ENCODE peak calls at places on chromosome 21, in ten cellular contexts. O is HT1080; R is CMK; V is fibroblast of mammary gland; Y is fibroblast of lung; W is head of caudate nucleus; G is nucleus accumbens; B is CD8-positive, alpha-beta T cell; X is Right ventricle myocardium superior; T is activated CD8-positive, alpha-beta memory T cell treated with anti-CD3 and anti-CD28 coated beads for 4 hours. P is an unnamed sample.
A peak's percentile ranks its signal among the peaks of the same experiment; 100 is the strongest.

GRCh38 chr21:44255519-44255981 is 6.1 kb downstream of the DNMT3L start:
- DNase-seq in O (no peak), R (no peak), V (no peak), Y (peak; percentile 12), W (no peak), G (no peak), B (no peak), X (peak; percentile 35), T (no peak), P (no peak)

GRCh38 chr21:14543983-14544382 is 2.1 kb downstream of the SAMSN1 start:
- DNase-seq in O (no peak), R (no peak), V (no peak), Y (no peak), W (no peak), G (no peak), B (no peak), X (no peak), T (no peak), P (no peak)

GRCh38 chr21:17519965-17520364 is 7.1 kb downstream of the CXADR start:
- DNase-seq in O (no peak), R (no peak), V (no peak), Y (no peak), W (no peak), G (no peak), B (no peak), X (no peak), T (no peak), P (no peak)

GRCh38 chr21:38308010-38308784 is 51.4 kb downstream of the KCNJ15 start:
- DNase-seq in O (no peak), R (no peak), V (peak; percentile 62), Y (peak; percentile 65), W (no peak), G (no peak), B (no peak), X (no peak), T (no peak), P (no peak)

GRCh38 chr21:46092026-46092764 is 5.7 kb upstream of the COL6A2 start:
- DNase-seq in O (peak; percentile 74), R (no peak), V (peak; percentile 100), Y (peak; percentile 99), W (no peak), G (no peak), B (no peak), X (peak; percentile 72), T (no peak), P (no peak)

GRCh38 chr21:38027901-38028300 is 111.6 kb upstream of the KCNJ6 start:
- DNase-seq in O (peak; percentile 52), R (no peak), V (peak; percentile 59), Y (no peak), W (no peak), G (no peak), B (no peak), X (no peak), T (no peak), P (no peak)

GRCh38 chr21:39518055-39518844 is 66.5 kb downstream of the SH3BGR start:
- DNase-seq in O (peak; percentile 52), R (peak; percentile 53), V (peak; percentile 48), Y (peak; percentile 52), W (peak; percentile 60), G (no peak), B (peak; percentile 13), X (peak; percentile 60), T (peak; percentile 6), P (peak; percentile 40)

GRCh38 chr21:45768741-45769049 is 125.2 kb downstream of the PCBP3 start:
- DNase-seq in O (no peak), R (no peak), V (no peak), Y (no peak), W (no peak), G (no peak), B (no peak), X (no peak), T (no peak), P (no peak)

GRCh38 chr21:38910390-38911008 is 104.8 kb downstream of the ETS2 start:
- DNase-seq in O (no peak), R (no peak), V (no peak), Y (no peak), W (no peak), G (no peak), B (no peak), X (no peak), T (no peak), P (no peak)

GRCh38 chr21:25964009-25964408 is 206.6 kb downstream of the APP start:
- DNase-seq in O (peak; percentile 47), R (no peak), V (peak; percentile 79), Y (no peak), W (no peak), G (no peak), B (no peak), X (no peak), T (no peak), P (no peak)

GRCh38 chr21:26739189-26739588 is 106.0 kb downstream of the ADAMTS1 start:
- DNase-seq in O (no peak), R (no peak), V (peak; percentile 34), Y (peak; percentile 57), W (no peak), G (no peak), B (no peak), X (no peak), T (no peak), P (no peak)

GRCh38 chr21:46426313-46427046 is 32.2 kb upstream of the DIP2A start:
- DNase-seq in O (no peak), R (no peak), V (no peak), Y (no peak), W (no peak), G (no peak), B (no peak), X (peak; percentile 21), T (no peak), P (no peak)

GRCh38 chr21:34530264-34530663 is 18.3 kb upstream of the KCNE1 start:
- DNase-seq in O (no peak), R (no peak), V (peak; percentile 82), Y (peak; percentile 44), W (no peak), G (no peak), B (no peak), X (no peak), T (no peak), P (no peak)

GRCh38 chr21:33821580-33822322 is 93.9 kb downstream of the ATP5PO start:
- DNase-seq in O (no peak), R (no peak), V (no peak), Y (no peak), W (no peak), G (no peak), B (no peak), X (no peak), T (no peak), P (no peak)

GRCh38 chr21:39187141-39187540 is 3.9 kb upstream of the PSMG1 start:
- DNase-seq in O (no peak), R (no peak), V (no peak), Y (no peak), W (no peak), G (no peak), B (no peak), X (no peak), T (no peak), P (no peak)

GRCh38 chr21:14273736-14274538 is 58.0 kb downstream of the RBM11 start:
- DNase-seq in O (no peak), R (no peak), V (no peak), Y (no peak), W (peak; percentile 50), G (no peak), B (no peak), X (peak; percentile 79), T (no peak), P (peak; percentile 4)

GRCh38 chr21:24367936-24368335 is 1239.3 kb downstream of the MRPL39 start:
- DNase-seq in O (peak; percentile 16), R (no peak), V (no peak), Y (no peak), W (no peak), G (no peak), B (no peak), X (no peak), T (no peak), P (no peak)

GRCh38 chr21:46199436-46200373 is 15.4 kb upstream of the SPATC1L start:
- DNase-seq in O (no peak), R (no peak), V (no peak), Y (peak; percentile 41), W (no peak), G (no peak), B (no peak), X (no peak), T (no peak), P (no peak)

GRCh38 chr21:41966872-41967621 is 13.2 kb upstream of the C2CD2 start:
- DNase-seq in O (no peak), R (no peak), V (no peak), Y (no peak), W (no peak), G (no peak), B (no peak), X (peak; percentile 6), T (no peak), P (no peak)

GRCh38 chr21:44427241-44428120 is 27.8 kb upstream of the LRRC3 start:
- DNase-seq in O (no peak), R (no peak), V (no peak), Y (no peak), W (peak; percentile 23), G (no peak), B (no peak), X (peak; percentile 26), T (no peak), P (no peak)

GRCh38 chr21:44370027-44370735 is 16.8 kb downstream of the TRPM2 start:
- DNase-seq in O (peak; percentile 46), R (no peak), V (peak; percentile 73), Y (peak; percentile 5), W (peak; percentile 50), G (no peak), B (no peak), X (peak; percentile 32), T (no peak), P (no peak)

GRCh38 chr21:46662765-46663500 is 27.5 kb downstream of the PRMT2 start:
- DNase-seq in O (no peak), R (no peak), V (no peak), Y (no peak), W (no peak), G (no peak), B (no peak), X (peak; percentile 45), T (no peak), P (no peak)

GRCh38 chr21:36706951-36707762 is 8.2 kb downstream of the SIM2 start:
- DNase-seq in O (no peak), R (no peak), V (no peak), Y (peak; percentile 34), W (no peak), G (no peak), B (no peak), X (no peak), T (no peak), P (no peak)

GRCh38 chr21:41663805-41664788 is 102.8 kb downstream of the RIPK4 start:
- DNase-seq in O (no peak), R (no peak), V (peak; percentile 44), Y (peak; percentile 14), W (no peak), G (no peak), B (no peak), X (no peak), T (no peak), P (no peak)

GRCh38 chr21:30813174-30813573 is at the start of gene KRTAP8-1:
- DNase-seq in O (no peak), R (no peak), V (no peak), Y (no peak), W (no peak), G (no peak), B (no peak), X (no peak), T (no peak), P (no peak)

GRCh38 chr21:35050348-35051286 is 1.5 kb upstream of the RUNX1 start:
- DNase-seq in O (no peak), R (no peak), V (peak; percentile 40), Y (no peak), W (no peak), G (no peak), B (no peak), X (no peak), T (no peak), P (no peak)

GRCh38 chr21:14267071-14267470 is 51.1 kb downstream of the RBM11 start:
- DNase-seq in O (no peak), R (no peak), V (no peak), Y (no peak), W (no peak), G (no peak), B (no peak), X (no peak), T (no peak), P (no peak)

GRCh38 chr21:45891388-45892155 is 90.0 kb upstream of the COL6A1 start:
- DNase-seq in O (no peak), R (no peak), V (no peak), Y (no peak), W (no peak), G (no peak), B (no peak), X (no peak), T (no peak), P (no peak)